ENCODE peak calls at places on chromosome 20, in seven cellular contexts. X, W, V, I, Y, C and T are unnamed samples.

GRCh38 chr20:16123623-16124022 is 449.6 kb downstream of the KIF16B start:
- DNase-seq in I (no peak), V (no peak), Y (no peak), C (no peak), W (no peak), X (no peak), T (no peak)

GRCh38 chr20:2237059-2237458 is 58.7 kb upstream of the TGM3 start:
- DNase-seq in W (no peak), Y (peak; percentile 43), C (no peak), I (peak; percentile 34), X (peak; percentile 42), V (no peak), T (no peak)

GRCh38 chr20:59318201-59318790 is 17.9 kb downstream of the EDN3 start:
- DNase-seq in W (no peak), C (no peak), V (no peak), Y (no peak), X (no peak), I (no peak), T (no peak)

GRCh38 chr20:49906101-49906604 is 9.2 kb downstream of the SPATA2 start:
- DNase-seq in W (no peak), X (no peak), Y (no peak), V (no peak), I (no peak), C (no peak), T (peak; percentile 56)

GRCh38 chr20:50868509-50869495 is 62.4 kb downstream of the ADNP start:
- DNase-seq in W (peak; percentile 82), V (no peak), Y (no peak), I (no peak), X (no peak), C (peak; percentile 18), T (no peak)

GRCh38 chr20:46311039-46311650 is 2.8 kb upstream of the CDH22 start:
- DNase-seq in C (peak; percentile 20), V (no peak), W (peak; percentile 58), I (no peak), X (no peak), Y (no peak), T (no peak)

GRCh38 chr20:56442381-56443365 is 25.8 kb upstream of the RTF2 start:
- DNase-seq in W (no peak), X (no peak), I (no peak), Y (no peak), V (peak; percentile 19), C (no peak), T (peak; percentile 39)

GRCh38 chr20:43508604-43509040 is 1.1 kb downstream of the L3MBTL1 start:
- DNase-seq in W (no peak), X (no peak), C (peak; percentile 34), V (no peak), I (no peak), Y (no peak), T (no peak)

GRCh38 chr20:53202781-53203180 is 230.6 kb downstream of the TSHZ2 start:
- DNase-seq in X (no peak), I (no peak), C (peak; percentile 8), W (no peak), V (no peak), Y (no peak), T (no peak)

GRCh38 chr20:23361108-23361650 is 803 bp upstream of the GZF1 start:
- DNase-seq in I (no peak), Y (no peak), X (peak; percentile 21), W (peak; percentile 74), C (peak; percentile 49), V (no peak), T (no peak)

GRCh38 chr20:58228103-58228483 is 360 bp downstream of the ANKRD60 start:
- DNase-seq in V (no peak), X (no peak), I (no peak), Y (no peak), W (no peak), C (no peak), T (peak; percentile 60)

GRCh38 chr20:40738976-40739375 is 49.9 kb upstream of the MAFB start:
- DNase-seq in V (no peak), Y (no peak), W (no peak), I (no peak), C (no peak), X (no peak), T (no peak)
- TF ChIP-seq EP300 in V (no peak), Y (no peak), W (no peak), I (no peak), C (no peak), X (no peak), T (no peak)

DNA sequence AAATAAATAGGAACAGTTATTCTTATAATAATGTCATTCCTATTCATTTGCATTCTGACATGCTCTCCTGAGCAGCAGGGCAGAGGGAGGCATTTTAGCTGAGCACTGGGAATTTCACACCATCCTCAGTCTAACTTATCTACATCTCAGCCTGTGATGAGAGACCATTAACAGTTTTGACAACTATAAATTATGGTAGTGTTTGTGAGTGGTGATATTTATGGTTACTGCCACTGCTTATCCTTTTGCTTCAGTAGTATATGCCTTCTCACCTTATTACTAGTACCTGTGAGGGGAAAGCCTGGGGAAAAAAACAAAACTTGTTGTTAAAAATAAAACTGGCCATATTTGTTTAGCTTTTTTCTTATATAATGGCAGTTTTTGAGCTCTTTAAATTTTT is 17.0 kb upstream of the CHD6 start:
- DNase-seq in X (no peak), Y (no peak), C (no peak), W (no peak), I (no peak), V (no peak), T (no peak)
- TF ChIP-seq EP300 in X (no peak), Y (no peak), C (no peak), W (no peak), I (no peak), V (no peak), T (no peak)

GRCh38 chr20:63842258-63842657 is 11.2 kb upstream of the ZBTB46 start:
- DNase-seq in C (no peak), V (no peak), W (no peak), Y (no peak), X (no peak), I (no peak), T (no peak)

GRCh38 chr20:63843222-63843621 is 12.2 kb upstream of the ZBTB46 start:
- DNase-seq in I (no peak), Y (no peak), C (no peak), X (no peak), W (no peak), V (no peak), T (no peak)

GRCh38 chr20:63846128-63846771 is 15.0 kb upstream of the ABHD16B start:
- DNase-seq in V (no peak), X (no peak), Y (no peak), W (peak; percentile 75), I (no peak), C (no peak), T (no peak)

GRCh38 chr20:63844384-63845025 is 13.4 kb upstream of the ZBTB46 start:
- DNase-seq in Y (no peak), X (no peak), I (no peak), C (no peak), V (no peak), W (no peak), T (no peak)

DNA sequence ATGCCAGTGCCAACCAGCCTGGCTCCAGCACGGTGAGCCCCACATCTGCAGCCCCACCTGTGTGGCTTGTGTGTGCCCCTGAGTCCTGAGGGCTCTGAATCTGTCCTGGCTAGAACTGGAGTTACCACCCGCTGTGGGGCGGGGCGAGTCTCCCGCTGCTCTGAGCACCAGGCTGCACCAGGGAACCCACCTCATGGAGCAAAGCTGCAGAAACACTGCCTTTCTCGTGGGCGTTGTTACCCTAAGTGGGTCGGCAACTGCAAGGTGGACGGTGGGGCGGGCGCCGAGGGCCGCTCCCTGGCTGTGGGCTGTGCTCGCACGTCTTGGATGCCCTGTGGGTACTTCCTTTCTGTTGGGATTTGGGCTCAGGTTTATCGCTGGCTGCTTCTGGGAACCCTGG is 12.7 kb upstream of the ZBTB46 start:
- DNase-seq in W (no peak), X (no peak), Y (no peak), I (no peak), V (no peak), C (no peak), T (no peak)
- TF ChIP-seq EP300 in W (no peak), X (no peak), Y (no peak), I (no peak), V (no peak), C (no peak), T (no peak)

GRCh38 chr20:44646023-44646640 is 5.4 kb downstream of the ADA start:
- DNase-seq in Y (no peak), X (no peak), I (peak; percentile 40), W (no peak), C (no peak), V (no peak), T (no peak)
- TF ChIP-seq EP300 in Y (no peak), X (no peak), I (no peak), W (no peak), C (no peak), V (no peak), T (no peak)

DNA sequence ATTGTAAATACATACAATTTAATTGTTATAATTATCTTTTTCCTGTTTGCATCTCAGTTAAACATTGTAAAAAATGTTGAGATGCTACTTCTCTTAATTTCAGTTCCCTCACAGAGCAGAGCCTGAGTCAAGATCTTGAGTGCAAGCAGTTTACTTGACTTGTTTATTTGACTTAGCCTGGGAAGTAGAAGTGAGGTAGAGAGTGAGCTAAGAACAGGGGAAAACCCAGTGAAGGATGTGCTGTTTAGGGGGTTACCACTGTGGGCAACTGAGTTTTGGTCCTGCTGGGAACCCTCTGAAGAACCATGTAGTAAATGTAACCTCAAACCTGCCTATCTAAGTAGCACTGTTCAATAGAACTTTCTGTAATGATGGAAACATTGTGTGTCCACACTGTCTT is 495.2 kb upstream of the FLRT3 start:
- DNase-seq in X (no peak), Y (no peak), C (no peak), V (no peak), I (no peak), W (no peak), T (no peak)
- TF ChIP-seq EP300 in X (no peak), Y (no peak), C (no peak), V (no peak), I (no peak), W (no peak), T (no peak)